ENCODE peak calls at places on chromosome 5, in six cellular contexts. B is right lobe of liver, M is spleen, D is PC-3, G is epithelial cell of esophagus, Q is WERI-Rb-1. S is an unnamed sample.

GRCh38 chr5:131944700-131945550 is 538 bp downstream of the MEIKIN start:
- DNase-seq in D (no peak), M (no peak), Q (no peak), G (no peak), B (no peak), S (no peak)

GRCh38 chr5:141871870-141872269 is 6.3 kb downstream of the PCDH1 start:
- DNase-seq in D (no peak), G (no peak), M (no peak), B (no peak), Q (no peak), S (no peak)

GRCh38 chr5:154285661-154286408 is 95.3 kb downstream of the GALNT10 start:
- DNase-seq in M (no peak), Q (no peak), B (no peak), D (peak; percentile 78), G (peak; percentile 52), S (peak; percentile 95)

GRCh38 chr5:73374520-73375235 is 73.9 kb downstream of the FOXD1 start:
- DNase-seq in D (peak; percentile 38), M (no peak), G (peak; percentile 57), Q (no peak), B (no peak), S (peak; percentile 75)

GRCh38 chr5:170491479-170491878 is 12.3 kb upstream of the KCNIP1 start:
- DNase-seq in G (peak; percentile 47), Q (no peak), D (peak; percentile 79), M (no peak), B (no peak), S (peak; percentile 94)

GRCh38 chr5:138645778-138646575 is 70.8 kb upstream of the HSPA9 start:
- DNase-seq in Q (no peak), D (no peak), G (no peak), M (no peak), B (no peak), S (no peak)

GRCh38 chr5:5615569-5615968 is 193.1 kb downstream of the ICE1 start:
- DNase-seq in Q (no peak), M (no peak), D (peak; percentile 38), B (no peak), G (no peak), S (no peak)

GRCh38 chr5:155727512-155728145 is 599.3 kb upstream of the SGCD start:
- DNase-seq in M (peak; percentile 62), Q (no peak), B (no peak), D (no peak), G (no peak), S (no peak)

GRCh38 chr5:172776235-172776594 is 5.2 kb upstream of the DUSP1 start:
- DNase-seq in D (peak; percentile 80), Q (no peak), B (no peak), M (no peak), G (no peak), S (no peak)

GRCh38 chr5:17360879-17361278 is 137.2 kb upstream of the TAF11L2 start:
- DNase-seq in G (no peak), M (no peak), D (no peak), B (no peak), Q (no peak), S (no peak)

GRCh38 chr5:150783422-150783928 is 4.9 kb downstream of the SMIM3 start:
- DNase-seq in M (no peak), Q (no peak), B (peak; percentile 24), G (peak; percentile 81), D (peak; percentile 97), S (peak; percentile 96)

GRCh38 chr5:148416921-148417320 is 33.2 kb downstream of the FBXO38 start:
- DNase-seq in M (no peak), D (peak; percentile 63), B (no peak), Q (no peak), G (peak; percentile 61), S (peak; percentile 86)

GRCh38 chr5:5492087-5492933 is 69.8 kb downstream of the ICE1 start:
- DNase-seq in B (no peak), G (peak; percentile 67), Q (peak; percentile 62), D (peak; percentile 72), M (no peak), S (peak; percentile 76)

GRCh38 chr5:129945031-129945430 is 40.8 kb downstream of the CHSY3 start:
- DNase-seq in Q (no peak), M (no peak), B (no peak), G (peak; percentile 17), D (no peak), S (peak; percentile 41)

GRCh38 chr5:39255406-39255805 is 36.0 kb upstream of the FYB1 start:
- DNase-seq in Q (no peak), M (no peak), G (peak; percentile 93), D (no peak), B (no peak), S (no peak)

GRCh38 chr5:39260095-39260494 is 40.7 kb upstream of the FYB1 start:
- DNase-seq in M (no peak), G (no peak), D (no peak), Q (no peak), B (no peak), S (no peak)

GRCh38 chr5:39257554-39257953 is 38.2 kb upstream of the FYB1 start:
- DNase-seq in B (no peak), Q (no peak), D (no peak), G (no peak), M (no peak), S (no peak)

GRCh38 chr5:39253211-39253610 is 33.8 kb upstream of the FYB1 start:
- DNase-seq in Q (no peak), B (no peak), M (no peak), D (peak; percentile 39), G (peak; percentile 51), S (peak; percentile 22)

GRCh38 chr5:39256472-39256871 is 37.1 kb upstream of the FYB1 start:
- DNase-seq in G (peak; percentile 93), Q (no peak), D (peak; percentile 86), B (no peak), M (no peak), S (peak; percentile 83)
- H3K4me3 ChIP-seq in G (no peak overlapping the region), Q (no peak overlapping the region), D (no peak overlapping the region), B (no peak overlapping the region), M (no peak overlapping the region), S (no peak overlapping the region)

GRCh38 chr5:58666598-58667595 is 84.0 kb downstream of the RAB3C start:
- DNase-seq in G (no peak), Q (no peak), M (no peak), D (no peak), B (no peak), S (no peak)
- TF ChIP-seq CTCF in G (no peak), Q (no peak), M (no peak), D (no peak), B (no peak), S (no peak)

GRCh38 chr5:168101352-168101751 is 190.1 kb upstream of the WWC1 start:
- DNase-seq in B (no peak), M (no peak), G (no peak), D (no peak), Q (no peak), S (no peak)

GRCh38 chr5:168110384-168110783 is 181.1 kb upstream of the WWC1 start:
- DNase-seq in G (no peak), M (no peak), Q (no peak), D (no peak), B (no peak), S (no peak)

GRCh38 chr5:168109441-168109840 is 182.0 kb upstream of the WWC1 start:
- DNase-seq in D (no peak), Q (no peak), G (no peak), M (no peak), B (no peak), S (no peak)

GRCh38 chr5:168104811-168105481 is 186.5 kb upstream of the WWC1 start:
- DNase-seq in Q (no peak), G (no peak), B (no peak), M (no peak), D (no peak), S (no peak)

GRCh38 chr5:168106008-168106761 is 185.3 kb upstream of the WWC1 start:
- DNase-seq in D (peak; percentile 30), M (no peak), G (no peak), Q (no peak), B (no peak), S (no peak)
- H3K4me3 ChIP-seq in D (no peak overlapping the region), M (no peak overlapping the region), G (no peak overlapping the region), Q (no peak overlapping the region), B (no peak overlapping the region), S (no peak overlapping the region)

DNA sequence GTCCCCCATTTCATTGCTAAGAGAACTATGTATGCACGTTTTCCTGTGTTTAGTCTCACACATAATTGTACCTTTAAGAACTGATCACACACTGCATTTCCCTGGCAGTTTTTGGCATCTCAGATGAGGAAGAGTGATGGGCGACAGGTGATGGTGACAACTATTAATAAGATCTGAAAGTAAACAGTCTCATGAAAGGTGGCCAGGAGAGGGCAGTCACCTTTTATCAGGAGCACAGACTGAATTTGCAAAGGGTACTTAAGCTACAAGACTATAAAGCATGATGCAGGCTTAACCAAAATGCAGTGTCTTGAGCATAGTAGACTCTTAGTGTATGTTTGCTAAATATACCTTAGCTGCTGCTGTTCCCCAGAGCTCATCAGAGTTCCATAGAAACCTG is 91.5 kb downstream of the GHR start:
- DNase-seq in B (no peak), D (peak; percentile 37), Q (no peak), G (peak; percentile 46), M (no peak), S (no peak)
- TF ChIP-seq CTCF in B (peak; percentile 34), D (peak; percentile 61), Q (no peak), G (peak; percentile 22), M (no peak), S (no peak)

DNA sequence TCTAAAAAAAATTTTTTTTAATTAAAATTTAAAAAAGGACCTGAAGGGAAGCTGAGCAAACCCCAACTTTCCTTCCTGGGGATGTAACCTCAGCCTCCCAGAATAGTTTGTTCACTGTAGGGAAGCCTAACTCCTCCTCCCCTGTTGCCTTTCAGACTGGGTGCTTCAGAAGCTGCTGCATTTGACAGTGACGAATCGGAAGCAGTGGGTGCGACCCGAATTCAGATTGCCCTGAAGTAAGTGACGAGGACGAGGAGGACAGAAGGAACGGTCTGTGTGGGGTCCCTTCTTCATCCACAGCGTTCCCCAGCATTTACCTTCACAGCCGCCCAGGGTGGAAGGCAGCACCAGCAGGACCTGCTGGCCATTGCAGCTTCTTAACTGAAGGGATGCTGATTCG is 57.7 kb upstream of the RARS1 start:
- DNase-seq in Q (no peak), B (no peak), D (no peak), G (no peak), M (no peak), S (no peak)
- H3K4me3 ChIP-seq in Q (no peak overlapping the region), B (no peak overlapping the region), D (no peak overlapping the region), G (no peak overlapping the region), M (no peak overlapping the region), S (no peak overlapping the region)

DNA sequence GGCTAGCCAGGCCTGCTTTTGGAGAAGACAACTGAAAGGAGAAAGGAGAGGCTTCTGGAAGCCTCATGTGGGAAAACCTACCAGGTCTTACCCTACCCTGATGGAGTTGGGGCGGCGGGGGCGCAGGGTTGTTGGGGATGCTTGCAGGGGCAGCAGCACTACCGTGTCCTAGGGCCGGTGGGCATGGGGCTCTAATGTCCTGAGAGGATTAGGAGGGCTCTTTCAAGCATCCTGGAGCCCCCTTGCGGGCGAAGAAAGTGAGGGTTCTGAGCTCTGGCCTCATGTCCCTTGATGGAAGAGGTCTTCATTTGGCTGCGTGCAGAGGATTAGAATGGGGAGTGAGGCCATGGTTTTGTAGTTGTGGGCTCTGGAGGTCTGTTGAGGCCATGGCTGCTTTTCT is 86.9 kb upstream of the PITX1 start:
- DNase-seq in G (no peak), M (peak; percentile 44), D (no peak), Q (no peak), B (no peak), S (no peak)
- TF ChIP-seq CTCF in G (no peak), M (no peak), D (no peak), Q (no peak), B (no peak), S (no peak)

S was measured in fibroblast of the aortic adventitia.